ENCODE peak calls at places on chromosomes 3 and 15, in four cellular contexts. Q, M, L and A are unnamed samples.

GRCh38 chr3:10017636-10018292 is 8.5 kb upstream of the FANCD2 start:
- DNase-seq in Q (peak), M (no peak), L (no peak), A (no peak)

GRCh38 chr3:64073362-64073761 is 50.1 kb upstream of the PSMD6 start:
- DNase-seq in Q (no peak), M (no peak), L (no peak), A (no peak)

GRCh38 chr3:42831321-42831713 is 22.1 kb downstream of the ACKR2 start:
- DNase-seq in Q (peak), M (peak), L (peak), A (peak)

GRCh38 chr3:127100459-127101410 is 92.2 kb upstream of the PRR23E start:
- DNase-seq in Q (no peak), M (no peak), L (no peak), A (no peak)

GRCh38 chr3:99638244-99638948 is at the start of gene COL8A1:
- DNase-seq in Q (peak), M (no peak), L (no peak), A (peak)

GRCh38 chr3:137217733-137218132 is 259.9 kb downstream of the IL20RB start:
- DNase-seq in Q (no peak), M (no peak), L (no peak), A (peak)

GRCh38 chr3:144018776-144019175 is 47.2 kb downstream of the DIPK2A start:
- DNase-seq in Q (peak), M (no peak), L (no peak), A (no peak)

GRCh38 chr3:52120576-52121458 is 33.4 kb downstream of the POC1A start:
- DNase-seq in Q (no peak), M (no peak), L (no peak), A (no peak)

GRCh38 chr15:47614341-47614740 is 103.0 kb upstream of the SEMA6D start:
- DNase-seq in Q (no peak), M (no peak), L (no peak), A (no peak)

GRCh38 chr15:39852237-39852636 is 67.8 kb downstream of the GPR176 start:
- DNase-seq in Q (no peak), M (no peak), L (no peak), A (no peak)

GRCh38 chr3:72265250-72265649 is 480.3 kb upstream of the PROK2 start:
- DNase-seq in Q (no peak), M (no peak), L (no peak), A (no peak)

GRCh38 chr15:48876057-48876456 is 1.9 kb upstream of the EID1 start:
- DNase-seq in Q (no peak), M (no peak), L (no peak), A (no peak)

GRCh38 chr3:143328459-143328858 is 208.9 kb downstream of the CHST2 start:
- DNase-seq in Q (no peak), M (no peak), L (no peak), A (no peak)

GRCh38 chr3:79598594-79598993 is 169.2 kb downstream of the ROBO1 start:
- DNase-seq in Q (no peak), M (peak), L (no peak), A (peak)

GRCh38 chr15:67777773-67778172 is 47.5 kb upstream of the SKOR1 start:
- DNase-seq in Q (no peak), M (no peak), L (no peak), A (no peak)

GRCh38 chr3:182490601-182491485 is 302.5 kb upstream of the ATP11B start:
- DNase-seq in Q (peak), M (no peak), L (peak), A (peak)

GRCh38 chr3:50582083-50582482 is 12.8 kb downstream of the HEMK1 start:
- DNase-seq in Q (no peak), M (no peak), L (no peak), A (no peak)

GRCh38 chr15:74382004-74382816 is 14.8 kb upstream of the CYP11A1 start:
- DNase-seq in Q (peak), M (peak), L (peak), A (peak)

GRCh38 chr15:74384566-74385441 is 17.4 kb upstream of the CYP11A1 start:
- DNase-seq in Q (peak), M (no peak), L (no peak), A (no peak)

GRCh38 chr15:74383286-74383685 is 15.8 kb upstream of the CYP11A1 start:
- DNase-seq in Q (no peak), M (no peak), L (no peak), A (no peak)

GRCh38 chr15:74385442-74386132 is 18.1 kb upstream of the CYP11A1 start:
- DNase-seq in Q (no peak), M (no peak), L (no peak), A (peak)

GRCh38 chr15:74383695-74384565 is 16.5 kb upstream of the CYP11A1 start:
- DNase-seq in Q (peak), M (no peak), L (no peak), A (no peak)
- TF ChIP-seq CTCF in Q (peak), M (no peak), L (no peak), A (no peak)

DNA sequence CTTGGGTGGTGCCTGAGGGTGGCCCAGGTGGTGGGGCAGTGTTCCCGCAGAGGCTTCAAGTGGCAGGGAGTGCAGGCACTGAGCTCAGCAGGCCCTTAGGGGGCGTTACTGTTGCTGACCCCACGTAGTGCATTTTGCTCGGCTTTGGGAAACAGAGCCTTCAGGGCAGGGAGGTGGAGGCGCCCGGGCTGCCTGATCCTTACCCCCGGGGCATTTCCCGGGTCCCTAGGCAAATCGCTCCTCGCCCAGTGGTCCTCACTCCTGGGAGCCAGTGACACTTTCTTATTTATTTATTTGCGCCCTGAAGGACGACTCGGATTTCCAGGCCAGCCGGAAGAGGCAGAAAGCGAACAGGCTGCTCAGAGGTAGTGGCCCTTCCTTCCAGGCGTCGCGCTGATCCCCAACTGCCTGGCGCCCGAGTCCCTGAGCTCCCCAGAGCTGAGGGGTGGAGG is 10.1 kb upstream of the FOXB1 start:
- DNase-seq in Q (no peak), M (no peak), L (no peak), A (peak)
- TF ChIP-seq CTCF in Q (peak), M (no peak), L (no peak), A (peak)

GRCh38 chr3:32860499-32860898 is 42.7 kb downstream of the TRIM71 start:
- DNase-seq in Q (no peak), M (no peak), L (no peak), A (no peak)
- TF ChIP-seq CTCF in Q (no peak), M (no peak), L (no peak), A (no peak)

DNA sequence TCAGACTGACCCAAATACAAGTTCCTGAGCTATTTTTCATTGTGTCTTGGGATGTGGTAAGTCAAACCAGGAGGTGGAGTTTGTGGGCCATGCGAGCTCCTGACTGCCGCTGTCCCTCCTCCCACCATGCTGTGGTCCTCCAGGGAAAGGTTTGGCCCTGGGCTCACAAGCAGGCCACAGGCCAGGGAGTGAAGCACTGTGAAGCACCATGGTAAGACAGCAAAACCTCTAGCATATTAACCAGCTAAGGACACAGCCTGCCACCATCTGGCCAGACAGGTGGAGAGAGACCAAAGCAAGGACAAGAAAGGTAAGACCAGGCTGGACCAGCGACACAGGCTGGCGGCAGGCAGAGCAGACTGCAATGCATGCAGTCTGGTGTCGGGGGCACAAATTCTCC is 15.3 kb downstream of the RAB43 start:
- DNase-seq in Q (peak), M (no peak), L (no peak), A (no peak)
- TF ChIP-seq CTCF in Q (no peak), M (no peak), L (no peak), A (no peak)

GRCh38 chr3:37257581-37257980 is 83.2 kb upstream of the LRRFIP2 start:
- DNase-seq in Q (no peak), M (no peak), L (no peak), A (no peak)

GRCh38 chr3:37266809-37267208 is 92.4 kb upstream of the LRRFIP2 start:
- DNase-seq in Q (no peak), M (no peak), L (no peak), A (no peak)

GRCh38 chr3:37259291-37259690 is 84.9 kb upstream of the LRRFIP2 start:
- DNase-seq in Q (no peak), M (no peak), L (no peak), A (no peak)

DNA sequence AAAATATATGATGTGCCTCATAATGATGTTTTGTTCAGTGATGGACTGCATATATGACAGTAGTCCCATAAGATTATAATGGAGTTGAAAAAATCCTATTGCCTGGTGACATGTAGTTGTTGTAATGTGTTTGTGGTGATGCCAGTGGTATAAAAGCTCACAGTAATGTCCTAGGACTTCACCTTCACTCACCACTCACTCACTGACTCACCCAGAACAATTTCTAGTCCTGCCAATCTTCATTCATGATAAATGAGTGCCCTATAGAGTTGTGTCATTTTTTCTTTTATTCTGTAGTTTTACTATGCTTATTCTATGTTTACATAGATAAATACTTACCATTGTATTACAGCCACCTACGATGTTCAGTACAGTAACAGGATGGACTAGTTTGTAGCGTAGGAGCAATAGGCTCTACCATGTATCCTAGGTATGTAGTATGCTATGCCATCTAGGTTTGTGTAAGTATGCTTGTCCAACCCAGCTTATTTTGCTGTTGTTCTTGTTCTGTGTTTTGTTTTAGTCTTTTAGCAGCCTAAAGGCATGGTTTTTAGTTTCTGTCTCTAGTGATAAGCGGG is 88.5 kb upstream of the LRRFIP2 start:
- DNase-seq in Q (peak), M (no peak), L (no peak), A (no peak)
- TF ChIP-seq CTCF in Q (no peak), M (no peak), L (no peak), A (no peak)

GRCh38 chr3:38662544-38662943 is 13.1 kb upstream of the SCN5A start:
- DNase-seq in Q (peak), M (no peak), L (no peak), A (no peak)
- TF ChIP-seq CTCF in Q (peak), M (no peak), L (peak), A (no peak)

GRCh38 chr3:12518266-12519028 is 26.9 kb downstream of the MKRN2OS start:
- DNase-seq in Q (no peak), M (no peak), L (no peak), A (no peak)
- TF ChIP-seq CTCF in Q (no peak), M (no peak), L (no peak), A (no peak)

GRCh38 chr3:184693011-184693975 is 18.6 kb downstream of the MAGEF1 start:
- DNase-seq in Q (no peak), M (no peak), L (no peak), A (no peak)
- TF ChIP-seq CTCF in Q (no peak), M (no peak), L (no peak), A (no peak)

DNA sequence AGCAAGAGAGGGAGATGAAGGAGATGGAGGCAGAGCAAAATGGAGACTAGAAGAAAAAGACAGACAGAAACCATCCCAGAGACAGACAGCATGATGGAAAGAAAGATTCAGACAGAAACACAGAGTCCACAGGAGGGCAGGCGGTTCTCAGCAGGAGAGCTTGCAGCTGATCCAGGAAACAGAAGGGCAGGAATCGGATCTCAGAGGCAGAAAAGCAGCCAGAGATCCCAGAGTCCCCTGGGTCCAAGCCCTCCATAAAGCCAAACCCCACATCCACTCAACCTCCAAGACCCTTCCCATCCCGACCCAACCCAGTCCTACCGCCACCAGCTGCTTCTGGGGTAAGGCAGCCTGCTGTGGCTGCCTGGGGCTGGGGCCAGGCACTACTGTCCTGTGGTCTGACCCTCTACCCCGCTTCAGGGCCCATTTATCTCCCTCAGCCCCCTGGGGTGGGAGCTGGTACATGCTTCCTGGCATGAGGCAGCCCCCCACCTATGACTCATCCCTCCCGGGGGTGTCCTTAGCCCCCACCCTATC is at the start of gene UCN2:
- DNase-seq in Q (no peak), M (no peak), L (no peak), A (no peak)
- TF ChIP-seq CTCF in Q (no peak), M (no peak), L (no peak), A (no peak)